ENCODE peak calls at places on chromosomes 16 and 17, in nine cellular contexts. R, K, M, Q, I, Z, U, X and H are unnamed samples.

GRCh38 chr17:60563743-60564142 is 36.2 kb upstream of the PPM1D start:
- DNase-seq in R (no peak), K (no peak), M (no peak), Q (no peak), I (no peak), Z (no peak), U (no peak), X (no peak), H (no peak)

GRCh38 chr16:29148867-29149272 is 164.0 kb downstream of the LAT start:
- DNase-seq in R (no peak), K (no peak), M (no peak), Q (no peak), I (no peak), Z (peak), U (peak), X (peak), H (no peak)

GRCh38 chr17:60416368-60416925 is 5.8 kb upstream of the CHCT1 start:
- DNase-seq in R (no peak), K (no peak), M (no peak), Q (no peak), I (no peak), Z (no peak), U (no peak), X (no peak), H (no peak)

GRCh38 chr17:45052052-45052772 is 780 bp upstream of the DCAKD start:
- DNase-seq in R (peak), K (peak), M (peak), Q (peak), I (peak), Z (peak), U (peak), X (peak), H (no peak)

GRCh38 chr17:39920218-39921210 is 2.1 kb upstream of the GSDMB start:
- DNase-seq in R (no peak), K (no peak), M (peak), Q (no peak), I (no peak), Z (no peak), U (no peak), X (no peak), H (no peak)

GRCh38 chr17:35313875-35314409 is 59.5 kb downstream of the SLFN11 start:
- DNase-seq in R (no peak), K (peak), M (peak), Q (no peak), I (peak), Z (no peak), U (no peak), X (peak), H (no peak)

GRCh38 chr16:2966803-2967184 is 2.4 kb upstream of the PAQR4 start:
- DNase-seq in R (no peak), K (no peak), M (peak), Q (no peak), I (no peak), Z (no peak), U (no peak), X (peak), H (no peak)

GRCh38 chr16:25269879-25270278 is 12.2 kb upstream of the ZKSCAN2 start:
- DNase-seq in R (no peak), K (peak), M (no peak), Q (no peak), I (no peak), Z (no peak), U (no peak), X (no peak), H (no peak)

GRCh38 chr17:80445152-80446110 is 30.5 kb downstream of the ENDOV start:
- DNase-seq in R (no peak), K (no peak), M (no peak), Q (no peak), I (no peak), Z (no peak), U (no peak), X (no peak), H (no peak)

GRCh38 chr17:80766290-80766689 is 221.7 kb downstream of the RPTOR start:
- DNase-seq in R (no peak), K (no peak), M (no peak), Q (no peak), I (no peak), Z (no peak), U (no peak), X (no peak), H (no peak)

GRCh38 chr17:37028040-37028439 is 79.3 kb downstream of the AATF start:
- DNase-seq in R (no peak), K (no peak), M (no peak), Q (no peak), I (no peak), Z (no peak), U (no peak), X (no peak), H (no peak)

GRCh38 chr17:18040287-18040858 is 1.2 kb downstream of the GID4 start:
- DNase-seq in R (no peak), K (peak), M (no peak), Q (no peak), I (no peak), Z (no peak), U (no peak), X (no peak), H (no peak)

GRCh38 chr16:17312100-17312732 is 158.5 kb downstream of the XYLT1 start:
- DNase-seq in R (peak), K (no peak), M (no peak), Q (peak), I (no peak), Z (no peak), U (no peak), X (peak), H (no peak)

GRCh38 chr16:87784812-87785211 is 19.0 kb upstream of the KLHDC4 start:
- DNase-seq in R (no peak), K (no peak), M (no peak), Q (no peak), I (no peak), Z (no peak), U (no peak), X (no peak), H (no peak)

GRCh38 chr16:79995315-79995714 is 394.8 kb upstream of the MAF start:
- DNase-seq in R (no peak), K (no peak), M (no peak), Q (no peak), I (no peak), Z (no peak), U (no peak), X (no peak), H (no peak)

GRCh38 chr16:87333581-87334331 is 16.6 kb upstream of the C16orf95 start:
- DNase-seq in R (no peak), K (no peak), M (no peak), Q (no peak), I (no peak), Z (no peak), U (no peak), X (no peak), H (no peak)

GRCh38 chr17:50117202-50118040 is 12.5 kb downstream of the SAMD14 start:
- DNase-seq in R (peak), K (peak), M (peak), Q (no peak), I (no peak), Z (peak), U (no peak), X (peak), H (no peak)

GRCh38 chr16:75306102-75306762 is 54.8 kb upstream of the BCAR1 start:
- DNase-seq in R (peak), K (no peak), M (no peak), Q (no peak), I (no peak), Z (no peak), U (no peak), X (peak), H (no peak)

GRCh38 chr16:75304521-75305363 is 53.3 kb upstream of the BCAR1 start:
- DNase-seq in R (no peak), K (peak), M (no peak), Q (peak), I (no peak), Z (no peak), U (peak), X (peak), H (no peak)

GRCh38 chr16:75308011-75308410 is 56.6 kb upstream of the BCAR1 start:
- DNase-seq in R (peak), K (no peak), M (no peak), Q (no peak), I (no peak), Z (no peak), U (no peak), X (no peak), H (no peak)

GRCh38 chr16:75307506-75307905 is 56.1 kb upstream of the BCAR1 start:
- DNase-seq in R (no peak), K (no peak), M (no peak), Q (no peak), I (no peak), Z (no peak), U (no peak), X (no peak), H (no peak)

GRCh38 chr16:75305364-75306101 is 54.1 kb upstream of the BCAR1 start:
- DNase-seq in R (peak), K (peak), M (no peak), Q (peak), I (peak), Z (no peak), U (peak), X (peak), H (peak)
- TF ChIP-seq CTCF in R (no peak), K (no peak), M (no peak), Q (no peak), I (peak), Z (no peak), U (no peak), X (no peak), H (no peak)

DNA sequence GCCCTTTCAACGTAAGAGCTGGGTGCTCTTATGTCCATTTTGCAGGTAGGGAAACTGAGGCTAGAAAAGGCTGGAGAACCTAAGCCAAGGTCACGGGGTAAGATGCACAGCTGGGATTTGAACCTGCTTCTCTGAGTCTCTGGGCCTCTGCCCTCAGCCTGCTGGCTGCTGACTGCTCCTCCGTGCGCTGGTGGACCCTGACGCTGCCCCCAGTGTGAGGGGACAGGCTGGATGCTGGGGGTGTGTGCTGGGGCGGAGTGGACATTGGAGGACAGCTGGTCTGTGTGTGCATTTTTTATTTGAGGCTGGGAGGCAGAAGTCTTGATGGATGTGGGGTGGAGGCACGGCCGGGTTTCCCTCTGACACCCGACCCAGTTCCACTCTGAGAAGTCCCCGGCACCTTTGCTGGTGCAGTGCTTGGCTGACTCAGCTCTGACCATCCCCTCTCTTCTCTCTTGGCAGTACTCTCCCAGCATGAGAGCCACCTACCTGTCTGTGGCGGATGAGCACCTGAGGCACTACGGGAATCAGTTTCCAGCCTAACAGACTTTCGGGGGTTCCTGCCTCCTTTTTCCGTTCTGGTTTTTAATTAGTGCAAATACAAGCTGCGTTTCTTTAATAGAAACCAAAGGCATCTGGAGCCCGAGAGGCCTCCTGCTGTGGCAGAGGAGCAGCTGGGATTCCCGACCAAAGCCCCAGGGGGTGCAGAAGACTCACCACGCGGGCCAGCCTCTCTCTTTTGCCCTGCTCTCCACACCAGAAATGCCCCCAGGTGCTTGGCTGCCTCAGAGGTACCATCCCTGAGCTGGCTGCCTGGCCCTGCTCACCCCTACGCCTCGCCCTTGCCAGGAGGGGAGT is 14.1 kb upstream of the DNAI2 start:
- DNase-seq in R (no peak), K (no peak), M (peak), Q (no peak), I (peak), Z (no peak), U (no peak), X (no peak), H (no peak)
- H3K27ac ChIP-seq in R (no peak), K (no peak), M (no peak), Q (no peak), I (no peak), Z (no peak), U (no peak), X (no peak), H (no peak)

GRCh38 chr16:9092282-9092962 is 978 bp downstream of the HAPSTR1 start:
- DNase-seq in R (peak), K (peak), M (peak), Q (peak), I (peak), Z (peak), U (peak), X (peak), H (no peak)
- TF ChIP-seq POLR2AphosphoS5 in R (no peak), K (peak), M (no peak), Q (peak), I (no peak), Z (no peak), U (no peak), X (no peak), H (no peak)

GRCh38 chr16:896261-897199 is 74.3 kb downstream of the LMF1 start:
- DNase-seq in R (no peak), K (no peak), M (no peak), Q (no peak), I (no peak), Z (no peak), U (no peak), X (no peak), H (no peak)

GRCh38 chr16:894136-894535 is 76.6 kb downstream of the LMF1 start:
- DNase-seq in R (no peak), K (no peak), M (no peak), Q (no peak), I (no peak), Z (no peak), U (peak), X (no peak), H (no peak)

GRCh38 chr16:895371-895770 is 75.4 kb downstream of the LMF1 start:
- DNase-seq in R (no peak), K (no peak), M (no peak), Q (no peak), I (no peak), Z (no peak), U (no peak), X (no peak), H (no peak)

GRCh38 chr16:893360-893759 is 77.4 kb downstream of the LMF1 start:
- DNase-seq in R (no peak), K (no peak), M (no peak), Q (no peak), I (peak), Z (no peak), U (no peak), X (no peak), H (no peak)

GRCh38 chr16:894841-895240 is 75.9 kb downstream of the LMF1 start:
- DNase-seq in R (no peak), K (peak), M (peak), Q (no peak), I (peak), Z (no peak), U (no peak), X (no peak), H (no peak)
- TF ChIP-seq CTCF in R (no peak), K (peak), M (peak), Q (no peak), I (peak), Z (no peak), U (no peak), X (no peak), H (peak)

GRCh38 chr17:2710804-2711607 is 558 bp downstream of the CLUH start:
- DNase-seq in R (no peak), K (no peak), M (peak), Q (peak), I (peak), Z (peak), U (peak), X (peak), H (no peak)

GRCh38 chr17:2713881-2714280 is 2.3 kb upstream of the CLUH start:
- DNase-seq in R (no peak), K (no peak), M (no peak), Q (no peak), I (no peak), Z (no peak), U (no peak), X (no peak), H (no peak)

GRCh38 chr17:2711608-2712299 is at the start of gene CLUH:
- DNase-seq in R (peak), K (peak), M (peak), Q (peak), I (peak), Z (peak), U (peak), X (peak), H (peak)

GRCh38 chr17:2710075-2710803 is 1.3 kb downstream of the CLUH start:
- DNase-seq in R (no peak), K (no peak), M (no peak), Q (peak), I (no peak), Z (peak), U (peak), X (no peak), H (no peak)

GRCh38 chr17:2712300-2713043 is 908 bp upstream of the CLUH start:
- DNase-seq in R (no peak), K (no peak), M (peak), Q (peak), I (no peak), Z (no peak), U (peak), X (no peak), H (no peak)
- H3K27ac ChIP-seq in R (peak), K (peak), M (no peak), Q (peak), I (peak), Z (peak), U (peak), X (peak), H (peak)

DNA sequence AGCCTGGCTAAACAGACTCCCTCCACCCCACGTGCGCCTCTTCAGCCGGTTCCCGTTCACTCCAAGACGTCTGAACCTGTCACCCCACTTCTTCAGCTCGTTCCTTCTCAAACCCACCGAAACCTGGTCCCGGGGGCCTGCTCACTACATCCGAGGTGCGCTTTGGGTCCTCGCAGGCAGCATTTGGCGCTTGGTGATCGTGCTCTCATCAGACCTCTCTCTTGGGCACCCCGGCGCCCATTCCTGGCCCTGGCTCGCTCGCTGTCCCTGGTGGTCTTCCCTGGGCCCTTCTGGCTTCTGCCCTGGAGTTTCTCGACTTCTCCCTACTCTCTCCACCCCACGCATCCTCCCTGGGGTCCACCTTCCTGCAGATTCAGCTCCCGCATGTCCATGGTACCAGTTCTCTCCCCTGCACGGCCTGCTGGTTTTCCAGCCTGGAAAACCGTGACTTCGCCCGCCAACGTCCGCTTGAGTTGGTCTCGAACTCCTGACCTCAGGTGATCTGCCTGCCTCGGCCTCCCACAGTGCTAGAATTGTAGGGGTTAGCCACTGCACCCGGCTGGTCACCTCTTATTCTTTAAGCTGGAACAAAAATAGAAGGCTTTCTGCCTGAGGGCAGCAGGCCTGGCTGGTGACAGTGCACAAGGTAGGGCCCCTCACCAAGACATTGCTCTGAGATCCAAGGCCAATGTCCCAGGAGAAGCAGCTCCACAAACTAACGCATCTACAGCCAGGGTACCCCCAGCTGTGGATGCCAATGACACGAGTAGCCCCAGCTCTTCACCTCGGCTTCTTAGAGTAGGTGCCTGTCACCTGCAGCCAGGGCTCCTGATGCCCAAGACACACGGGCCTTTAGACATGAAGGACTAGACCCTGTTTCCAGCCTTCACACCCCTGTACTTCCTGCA is 1.0 kb upstream of the MEAK7 start:
- DNase-seq in R (no peak), K (no peak), M (no peak), Q (no peak), I (no peak), Z (no peak), U (peak), X (no peak), H (no peak)
- TF ChIP-seq POLR2AphosphoS5 in R (no peak), K (no peak), M (no peak), Q (no peak), I (no peak), Z (no peak), U (no peak), X (no peak), H (no peak)

DNA sequence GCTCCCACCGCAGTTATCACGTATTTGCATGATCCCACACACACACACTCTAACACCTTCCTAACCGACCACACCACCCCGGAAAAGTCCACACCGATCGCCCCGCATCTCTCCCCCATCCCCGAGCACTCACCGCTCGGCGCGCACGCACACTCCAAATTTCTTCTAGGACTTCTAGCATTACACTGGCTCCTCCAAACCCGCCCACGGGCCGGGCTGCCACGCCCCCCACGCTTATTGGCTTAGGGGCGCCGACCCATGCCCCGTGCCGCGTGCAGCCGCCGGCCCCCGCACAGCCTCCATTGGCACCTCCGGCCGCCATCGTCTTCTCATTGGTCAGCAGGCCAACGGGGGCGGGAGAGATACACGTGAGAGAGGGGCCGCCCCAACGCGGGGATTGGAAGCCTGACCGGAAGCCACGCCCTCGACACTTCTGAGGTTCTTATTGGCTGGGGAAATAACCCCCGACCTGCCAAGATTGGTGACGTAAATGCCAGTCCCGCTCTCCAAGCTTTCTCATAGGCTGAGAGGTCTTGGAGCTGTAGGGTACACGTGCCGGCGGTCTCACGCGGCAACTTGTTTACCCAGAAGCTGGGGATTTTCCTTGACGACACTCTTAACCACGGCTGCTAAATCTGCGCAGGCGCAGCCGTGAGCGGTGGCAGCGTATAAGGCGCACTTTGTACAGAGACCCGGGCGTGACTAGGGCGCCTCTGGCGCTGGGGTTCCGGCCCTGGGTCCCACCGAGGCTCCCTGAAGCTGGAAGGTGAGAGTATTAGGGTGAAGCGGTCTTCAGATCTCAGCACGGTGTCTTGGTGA is 4.2 kb upstream of the PER1 start:
- DNase-seq in R (peak), K (peak), M (peak), Q (peak), I (peak), Z (peak), U (peak), X (peak), H (peak)
- TF ChIP-seq CTCF in R (peak), K (peak), M (no peak), Q (no peak), I (no peak), Z (no peak), U (no peak), X (no peak), H (no peak)